ENCODE peak calls at places on chromosome 4, in five cellular contexts. A is GM03348, Y is T-helper 17 cell, H is NCI-H2171 treated with DMSO at 0.1 percent for 48 hours, W is nephron progenitor cell. E is an unnamed sample.

GRCh38 chr4:76624271-76624681 is 189.2 kb downstream of the SHROOM3 start:
- DNase-seq in A (peak), Y (no peak), H (no peak), W (no peak), E (no peak)

GRCh38 chr4:169024762-169025161 is 14.7 kb upstream of the CBR4 start:
- DNase-seq in A (peak), Y (no peak), H (peak), W (no peak), E (peak)

GRCh38 chr4:109631709-109632108 is 71.5 kb downstream of the CASP6 start:
- DNase-seq in A (peak), Y (no peak), H (no peak), W (peak), E (no peak)

GRCh38 chr4:56049428-56050212 is 100.9 kb downstream of the CEP135 start:
- DNase-seq in A (peak), Y (no peak), H (peak), W (peak), E (peak)

GRCh38 chr4:81040175-81040659 is 9.7 kb downstream of the BMP3 start:
- DNase-seq in A (peak), Y (no peak), H (peak), W (peak), E (peak)

GRCh38 chr4:82643994-82644730 is 82.4 kb upstream of the TMEM150C start:
- DNase-seq in A (peak), Y (no peak), H (no peak), W (no peak), E (no peak)

GRCh38 chr4:88584471-88584900 is 7.8 kb upstream of the HERC3 start:
- DNase-seq in A (no peak), Y (no peak), H (no peak), W (no peak), E (no peak)

GRCh38 chr4:188372051-188372450 is 232.8 kb downstream of the TRIML1 start:
- DNase-seq in A (peak), Y (no peak), H (no peak), W (no peak), E (no peak)

GRCh38 chr4:7328913-7329638 is 105.7 kb downstream of the PSAPL1 start:
- DNase-seq in A (peak), Y (no peak), H (no peak), W (no peak), E (no peak)

GRCh38 chr4:118398226-118399090 is 45.7 kb upstream of the PRSS12 start:
- DNase-seq in A (no peak), Y (no peak), H (peak), W (no peak), E (no peak)

GRCh38 chr4:15117270-15117946 is 115.1 kb downstream of the CPEB2 start:
- DNase-seq in A (no peak), Y (no peak), H (no peak), W (no peak), E (no peak)

GRCh38 chr4:153209410-153209809 is 5.2 kb downstream of the TRIM2 start:
- DNase-seq in A (no peak), Y (no peak), H (no peak), W (no peak), E (no peak)

GRCh38 chr4:6524436-6524835 is 50.6 kb upstream of the MAN2B2 start:
- DNase-seq in A (no peak), Y (no peak), H (peak), W (no peak), E (no peak)

GRCh38 chr4:86848136-86848535 is 1.0 kb downstream of the SLC10A6 start:
- DNase-seq in A (no peak), Y (no peak), H (no peak), W (no peak), E (no peak)

GRCh38 chr4:143587703-143588102 is 74.2 kb downstream of the SMARCA5 start:
- DNase-seq in A (peak), Y (no peak), H (no peak), W (no peak), E (no peak)

GRCh38 chr4:78057600-78058560 is 757 bp downstream of the FRAS1 start:
- DNase-seq in A (peak), Y (no peak), H (peak), W (peak), E (peak)

GRCh38 chr4:114400531-114400930 is 198.1 kb upstream of the UGT8 start:
- DNase-seq in A (no peak), Y (no peak), H (no peak), W (no peak), E (peak)

GRCh38 chr4:154503598-154503997 is 12.0 kb upstream of the DCHS2 start:
- DNase-seq in A (peak), Y (no peak), H (peak), W (no peak), E (no peak)

GRCh38 chr4:153042757-153043156 is 106.6 kb downstream of the FHDC1 start:
- DNase-seq in A (no peak), Y (no peak), H (no peak), W (no peak), E (no peak)

GRCh38 chr4:158255727-158256324 is 45.5 kb downstream of the TMEM144 start:
- DNase-seq in A (peak), Y (no peak), H (peak), W (no peak), E (no peak)

GRCh38 chr4:73620115-73620792 is at the start of gene RASSF6:
- DNase-seq in A (no peak), Y (no peak), H (peak), W (peak), E (peak)

GRCh38 chr4:98794565-98795205 is 134.2 kb downstream of the EIF4E start:
- DNase-seq in A (peak), Y (no peak), H (peak), W (no peak), E (no peak)

GRCh38 chr4:141307241-141307689 is 86.6 kb downstream of the ZNF330 start:
- DNase-seq in A (peak), Y (no peak), H (peak), W (peak), E (peak)

GRCh38 chr4:146520894-146521542 is 722 bp downstream of the SLC10A7 start:
- DNase-seq in A (peak), Y (peak), H (peak), W (peak), E (no peak)

GRCh38 chr4:14919785-14920184 is 82.5 kb upstream of the CPEB2 start:
- DNase-seq in A (no peak), Y (no peak), H (no peak), W (no peak), E (no peak)

GRCh38 chr4:153025402-153025801 is 89.3 kb downstream of the FHDC1 start:
- DNase-seq in A (no peak), Y (no peak), H (peak), W (no peak), E (no peak)

GRCh38 chr4:105194328-105195231 is 47.9 kb downstream of the TET2 start:
- DNase-seq in A (no peak), Y (no peak), H (no peak), W (no peak), E (no peak)

GRCh38 chr4:13524504-13525243 is 19.6 kb downstream of the NKX3-2 start:
- DNase-seq in A (peak), Y (no peak), H (no peak), W (no peak), E (no peak)

GRCh38 chr4:145438298-145438697 is 43.4 kb upstream of the SMAD1 start:
- DNase-seq in A (no peak), Y (no peak), H (no peak), W (no peak), E (no peak)

GRCh38 chr4:56874166-56874565 is 33.5 kb upstream of the REST start:
- DNase-seq in A (no peak), Y (no peak), H (no peak), W (no peak), E (no peak)

GRCh38 chr4:968221-968620 is 5.1 kb downstream of the DGKQ start:
- DNase-seq in A (no peak), Y (no peak), H (no peak), W (no peak), E (no peak)

GRCh38 chr4:144181386-144181785 is 40.9 kb upstream of the GYPA start:
- DNase-seq in A (no peak), Y (no peak), H (no peak), W (no peak), E (no peak)

GRCh38 chr4:153448003-153448731 is 18.0 kb upstream of the TMEM131L start:
- DNase-seq in A (no peak), Y (no peak), H (peak), W (peak), E (peak)

GRCh38 chr4:144374065-144374464 is 233.5 kb upstream of the GYPA start:
- DNase-seq in A (no peak), Y (no peak), H (no peak), W (no peak), E (peak)

GRCh38 chr4:155478336-155478825 is 101.6 kb upstream of the MAP9 start:
- DNase-seq in A (no peak), Y (no peak), H (no peak), W (no peak), E (no peak)

E was measured in NCI-H1436.